ENCODE peak calls at places on chromosomes 16 and 17, in nine cellular contexts. U is lower leg skin, X is stomach, Q is A549, Y is body of pancreas, J is transverse colon, I is uterus, G is ovary, P is heart left ventricle. R is an unnamed sample.

GRCh38 chr17:37081287-37081686 is 132.5 kb downstream of the AATF start:
- DNase-seq in Y (no peak), X (no peak), G (no peak), Q (peak; percentile 22), I (no peak), J (no peak), U (no peak), P (no peak), R (no peak)

GRCh38 chr17:57935833-57936807 is 19.1 kb downstream of the CUEDC1 start:
- DNase-seq in J (peak; percentile 49), I (peak; percentile 83), P (no peak), X (no peak), U (no peak), G (peak; percentile 53), Q (no peak), Y (peak; percentile 36), R (peak; percentile 91)

GRCh38 chr16:12016166-12016947 is 39.8 kb downstream of the SNX29 start:
- DNase-seq in I (no peak), X (peak; percentile 43), Q (no peak), P (no peak), G (no peak), Y (no peak), J (no peak), U (no peak), R (no peak)

GRCh38 chr17:34487616-34488015 is 91.8 kb upstream of the TMEM132E start:
- DNase-seq in Q (no peak), P (no peak), U (no peak), J (no peak), X (no peak), I (no peak), G (no peak), Y (no peak), R (no peak)

GRCh38 chr17:70332356-70332755 is 163.0 kb downstream of the KCNJ2 start:
- DNase-seq in X (no peak), J (peak; percentile 34), Y (no peak), Q (no peak), U (no peak), I (no peak), G (no peak), P (no peak), R (no peak)

GRCh38 chr16:25691519-25692091 is at the start of gene HS3ST4:
- DNase-seq in Y (peak; percentile 6), X (peak; percentile 43), G (no peak), J (no peak), U (no peak), I (no peak), P (no peak), Q (no peak), R (no peak)

GRCh38 chr16:19132898-19133297 is 19.1 kb downstream of the ITPRIPL2 start:
- DNase-seq in I (no peak), Q (no peak), P (no peak), J (no peak), Y (no peak), G (no peak), X (no peak), U (no peak), R (no peak)

GRCh38 chr17:6796887-6797490 is 21.0 kb downstream of the FBXO39 start:
- DNase-seq in Q (no peak), U (no peak), X (no peak), J (no peak), I (no peak), Y (no peak), P (no peak), G (no peak), R (no peak)

GRCh38 chr17:38416840-38417209 is 11.4 kb upstream of the ARHGAP23 start:
- DNase-seq in J (no peak), P (no peak), Y (no peak), I (no peak), Q (no peak), U (no peak), G (no peak), X (no peak), R (no peak)

GRCh38 chr16:67718668-67719047 is 458 bp downstream of the GFOD2 start:
- DNase-seq in P (no peak), U (no peak), Q (no peak), G (no peak), I (no peak), J (peak; percentile 11), X (no peak), Y (no peak), R (no peak)

GRCh38 chr16:67723151-67723915 is 4.2 kb upstream of the GFOD2 start:
- DNase-seq in Q (no peak), I (no peak), X (no peak), J (no peak), Y (no peak), P (no peak), G (peak; percentile 3), U (no peak), R (peak; percentile 30)

GRCh38 chr16:67719778-67720144 is 645 bp upstream of the GFOD2 start:
- DNase-seq in X (no peak), U (peak; percentile 38), J (peak; percentile 17), Y (peak; percentile 35), I (no peak), P (no peak), Q (peak; percentile 21), G (peak; percentile 25), R (no peak)

GRCh38 chr16:67719048-67719777 is at the start of gene GFOD2:
- DNase-seq in P (peak; percentile 99), U (peak; percentile 94), G (peak; percentile 99), I (peak; percentile 98), Q (peak; percentile 94), J (peak; percentile 98), X (peak; percentile 97), Y (peak; percentile 97), R (peak; percentile 98)

DNA sequence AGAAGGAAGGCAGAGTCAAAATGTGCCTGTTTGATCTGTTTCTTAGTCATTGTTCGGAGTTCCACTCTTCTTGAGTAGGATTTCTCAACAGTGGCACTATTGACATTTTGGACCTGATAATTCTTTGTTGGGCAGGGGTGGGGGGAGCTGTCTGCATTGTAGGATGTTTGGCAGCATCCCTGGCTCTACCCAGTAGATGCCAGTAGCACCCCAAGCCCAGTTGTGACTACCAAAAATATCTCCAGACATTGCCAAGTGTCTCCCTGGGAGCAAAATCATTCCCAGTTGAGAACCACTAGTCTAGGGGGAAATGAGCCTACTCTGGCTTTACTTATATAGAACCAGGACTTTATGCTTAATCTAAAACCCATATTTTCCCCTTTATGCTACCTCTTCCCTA is 1.1 kb upstream of the GFOD2 start:
- DNase-seq in Y (no peak), Q (no peak), G (no peak), X (no peak), I (no peak), P (no peak), U (no peak), J (no peak), R (no peak)
- TF ChIP-seq CTCF in Y (no peak), Q (no peak), G (no peak), X (no peak), I (no peak), P (no peak), U (no peak), J (no peak), R (no peak)

GRCh38 chr17:78173025-78173715 is 4.8 kb downstream of the SYNGR2 start:
- DNase-seq in U (no peak), Y (no peak), I (no peak), J (peak; percentile 68), P (no peak), X (no peak), G (no peak), Q (no peak), R (no peak)
- TF ChIP-seq POLR2A in U (no peak), Y (no peak), I (no peak), J (no peak), P (no peak), X (no peak), G (no peak), Q (no peak), R (no peak)

GRCh38 chr16:85689285-85689949 is 663 bp upstream of the GINS2 start:
- DNase-seq in Y (peak; percentile 56), U (no peak), P (no peak), Q (no peak), J (no peak), G (no peak), I (no peak), X (peak; percentile 33), R (no peak)

GRCh38 chr16:85688586-85689284 is at the start of gene GINS2:
- DNase-seq in U (peak; percentile 81), Y (peak; percentile 94), I (peak; percentile 87), Q (peak; percentile 91), J (peak; percentile 93), P (peak; percentile 94), X (peak; percentile 93), G (peak; percentile 88), R (peak; percentile 95)

GRCh38 chr16:85685251-85685650 is 3.5 kb downstream of the GINS2 start:
- DNase-seq in U (no peak), P (no peak), Y (no peak), X (no peak), J (no peak), I (no peak), Q (no peak), G (no peak), R (no peak)

GRCh38 chr16:85687651-85688471 is 893 bp downstream of the GINS2 start:
- DNase-seq in Y (no peak), I (no peak), U (no peak), P (no peak), G (no peak), X (no peak), J (peak; percentile 54), Q (no peak), R (no peak)

DNA sequence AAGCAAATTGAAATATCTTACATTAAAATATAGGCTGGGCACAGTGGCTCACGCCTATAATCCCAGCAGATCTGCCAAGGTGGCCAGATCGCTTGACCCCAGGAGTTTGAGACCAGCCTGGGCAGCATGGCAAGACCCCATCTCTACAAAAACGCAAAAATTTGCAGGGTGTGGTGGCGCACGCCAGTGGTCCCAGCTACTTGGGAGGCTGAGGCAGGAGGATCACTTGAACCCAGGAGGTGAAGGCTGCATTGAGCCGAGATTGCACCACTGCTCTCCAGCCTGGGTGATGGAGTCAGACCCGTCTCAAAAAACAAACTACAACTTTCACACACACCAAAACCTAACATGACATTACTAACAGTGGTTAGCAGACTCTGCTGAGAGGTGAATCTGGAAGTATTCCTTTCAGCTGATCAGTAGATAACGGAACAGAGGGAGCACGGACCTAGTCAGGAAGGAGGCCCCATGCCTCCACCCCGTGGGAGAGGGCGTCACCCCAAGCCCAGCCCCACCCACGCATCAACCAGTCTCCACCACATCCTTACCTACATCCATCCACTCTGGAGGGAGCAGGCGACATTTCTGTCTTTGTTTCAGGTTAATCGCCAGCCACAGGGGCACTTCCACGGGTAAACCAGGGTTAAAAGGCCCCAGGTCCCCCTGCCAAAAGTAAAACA is 1.7 kb downstream of the GINS2 start:
- DNase-seq in Q (no peak), J (peak; percentile 67), U (no peak), Y (no peak), X (no peak), I (no peak), P (no peak), G (no peak), R (no peak)
- H3K4me3 ChIP-seq in Q (no peak overlapping the region), J (no peak overlapping the region), U (no peak overlapping the region), Y (no peak overlapping the region), X (no peak overlapping the region), I (no peak overlapping the region), P (no peak overlapping the region), G (no peak overlapping the region), R (no peak overlapping the region)

DNA sequence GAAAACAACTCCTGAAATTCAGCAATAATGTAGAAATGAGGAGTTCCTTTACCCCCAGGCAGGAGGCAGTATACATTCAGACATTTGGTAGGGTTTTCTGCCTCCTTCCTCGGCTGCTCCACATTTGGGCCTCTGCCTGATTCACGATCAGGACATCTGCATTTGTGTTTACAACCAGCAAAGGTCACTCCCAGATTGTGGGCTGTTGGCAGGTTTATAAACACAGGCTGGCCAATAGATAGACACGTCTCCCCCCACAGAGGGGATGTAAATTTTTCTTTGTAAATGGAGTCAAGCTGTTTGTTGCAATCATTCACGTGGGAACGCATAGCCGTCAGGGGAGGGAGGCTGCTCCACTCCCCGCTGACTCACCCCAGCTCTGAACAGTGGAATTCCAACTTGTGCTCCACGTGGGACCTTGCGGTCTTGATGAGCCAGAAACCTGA is 252.1 kb upstream of the N4BP1 start:
- DNase-seq in U (no peak), I (peak; percentile 16), P (no peak), Y (no peak), J (peak; percentile 8), Q (peak; percentile 2), G (no peak), X (no peak), R (no peak)
- TF ChIP-seq CTCF in U (no peak), I (peak; percentile 19), P (no peak), Y (no peak), J (no peak), Q (no peak), G (no peak), X (no peak), R (peak; percentile 15)